ENCODE peak calls at places on chromosomes 12 and 14, in seven cellular contexts. D is H9, V is neuronal stem cell, R is mesendoderm, O is H1, P is IMR-90, F is trophoblast cell. Z is an unnamed sample.

GRCh38 chr12:95248604-95249355 is 31.2 kb downstream of the VEZT start:
- DNase-seq in D (no peak), V (no peak), R (peak), O (no peak), P (peak), F (no peak), Z (peak)

GRCh38 chr14:99174081-99174851 is 97.7 kb downstream of the BCL11B start:
- DNase-seq in D (peak), V (no peak), R (no peak), O (no peak), P (no peak), F (no peak), Z (no peak)

GRCh38 chr14:69811227-69811867 is 14.3 kb upstream of the SLC10A1 start:
- DNase-seq in D (no peak), V (no peak), R (no peak), O (no peak), P (no peak), F (peak), Z (no peak)

GRCh38 chr14:99471731-99472130 is 8.9 kb downstream of the SETD3 start:
- DNase-seq in D (no peak), V (no peak), R (no peak), O (no peak), P (no peak), F (no peak), Z (no peak)

GRCh38 chr14:62694075-62694474 is 351.2 kb downstream of the KCNH5 start:
- DNase-seq in D (no peak), V (no peak), R (no peak), O (no peak), P (peak), F (no peak), Z (peak)

GRCh38 chr14:58637040-58637390 is 747 bp upstream of the DACT1 start:
- DNase-seq in D (no peak), V (no peak), R (no peak), O (no peak), P (peak), F (peak), Z (peak)

GRCh38 chr12:132218915-132219314 is 74.7 kb downstream of the NOC4L start:
- DNase-seq in D (peak), V (peak), R (peak), O (no peak), P (no peak), F (no peak), Z (no peak)

GRCh38 chr12:124698211-124698997 is 131.0 kb upstream of the NCOR2 start:
- DNase-seq in D (no peak), V (no peak), R (no peak), O (no peak), P (peak), F (no peak), Z (peak)

GRCh38 chr12:92558806-92559205 is 144.0 kb upstream of the PLEKHG7 start:
- DNase-seq in D (no peak), V (no peak), R (no peak), O (no peak), P (peak), F (no peak), Z (peak)

GRCh38 chr14:99820702-99821331 is 27.6 kb downstream of the EML1 start:
- DNase-seq in D (no peak), V (no peak), R (no peak), O (no peak), P (no peak), F (no peak), Z (no peak)

GRCh38 chr12:90627180-90627896 is 327.6 kb downstream of the CCER1 start:
- DNase-seq in D (no peak), V (no peak), R (no peak), O (no peak), P (peak), F (no peak), Z (peak)

GRCh38 chr12:27081668-27082091 is 698 bp downstream of the C12orf71 start:
- DNase-seq in D (peak), V (no peak), R (peak), O (peak), P (peak), F (peak), Z (peak)

GRCh38 chr12:27083861-27084271 is 1.5 kb upstream of the C12orf71 start:
- DNase-seq in D (no peak), V (peak), R (peak), O (no peak), P (peak), F (no peak), Z (peak)

DNA sequence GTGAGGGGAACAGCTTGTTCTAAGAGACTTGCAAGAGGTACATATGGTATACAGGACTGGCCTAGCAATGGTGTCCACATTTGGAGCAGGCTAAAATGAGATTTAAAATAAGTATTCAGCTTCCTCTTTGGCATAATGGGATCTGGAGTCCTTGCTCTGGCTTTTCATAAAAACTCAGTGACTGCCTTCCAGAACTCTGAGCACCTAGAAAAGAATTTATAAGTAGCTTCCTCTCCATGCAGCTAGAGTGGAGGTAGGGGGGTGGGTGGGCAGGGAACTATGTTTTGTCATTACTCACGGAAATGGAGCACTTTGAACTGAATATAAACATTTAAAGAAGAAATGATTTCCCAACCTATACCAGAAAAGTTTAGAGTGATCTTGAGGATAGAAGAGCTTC is 3.3 kb upstream of the C12orf71 start:
- DNase-seq in D (no peak), V (no peak), R (no peak), O (no peak), P (no peak), F (no peak), Z (no peak)
- H2BK5ac ChIP-seq in D (no peak), V (no peak), R (no peak), O (no peak), P (no peak), F (no peak), Z (no peak)

DNA sequence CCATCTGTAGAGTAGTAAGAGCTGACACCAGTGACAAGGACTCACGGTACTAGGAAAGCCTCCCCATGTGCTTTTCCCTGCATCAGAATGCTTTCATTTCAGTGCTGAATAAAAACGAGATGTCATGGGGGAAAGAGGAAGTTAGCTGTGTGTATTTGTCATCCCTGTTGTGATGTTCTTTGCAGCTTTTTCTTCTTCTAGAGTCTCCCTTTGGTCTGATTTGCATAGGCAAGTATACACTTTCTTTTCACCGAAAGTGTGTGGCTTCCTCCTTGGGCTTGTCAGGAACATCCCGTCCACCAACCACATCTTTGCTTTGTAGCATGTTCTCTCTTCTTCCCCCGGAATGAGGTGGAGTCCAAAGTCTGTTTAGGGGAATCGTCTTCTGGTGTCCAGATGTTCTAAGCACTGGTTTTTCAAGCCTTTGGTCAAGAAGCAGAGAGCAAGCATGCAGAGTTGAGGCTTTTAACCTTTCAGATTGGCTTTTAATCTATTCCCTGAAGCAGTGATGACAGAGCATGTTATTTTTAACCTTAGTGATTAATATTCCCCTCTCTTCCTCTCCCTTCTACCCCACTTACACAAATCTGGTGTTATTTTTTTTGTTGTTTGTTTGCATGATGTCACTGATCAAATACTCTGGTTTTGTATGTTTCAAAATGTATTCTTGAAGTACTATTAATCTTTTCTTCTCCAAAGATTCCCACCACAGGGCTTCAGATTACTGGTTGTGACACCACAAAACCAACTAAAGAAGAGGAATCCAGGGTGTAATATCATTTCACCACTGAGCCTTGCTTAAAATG is 163.4 kb downstream of the SAMD4A start:
- DNase-seq in D (no peak), V (no peak), R (no peak), O (no peak), P (peak), F (no peak), Z (peak)
- H2BK5ac ChIP-seq in D (no peak), V (no peak), R (no peak), O (no peak), P (no peak), F (no peak), Z (no peak)

GRCh38 chr14:65588426-65589140 is 176.1 kb downstream of the FUT8 start:
- DNase-seq in D (no peak), V (no peak), R (no peak), O (no peak), P (peak), F (no peak), Z (no peak)
- H2BK5ac ChIP-seq in D (no peak), V (no peak), R (no peak), O (no peak), P (no peak), F (no peak), Z (no peak)

DNA sequence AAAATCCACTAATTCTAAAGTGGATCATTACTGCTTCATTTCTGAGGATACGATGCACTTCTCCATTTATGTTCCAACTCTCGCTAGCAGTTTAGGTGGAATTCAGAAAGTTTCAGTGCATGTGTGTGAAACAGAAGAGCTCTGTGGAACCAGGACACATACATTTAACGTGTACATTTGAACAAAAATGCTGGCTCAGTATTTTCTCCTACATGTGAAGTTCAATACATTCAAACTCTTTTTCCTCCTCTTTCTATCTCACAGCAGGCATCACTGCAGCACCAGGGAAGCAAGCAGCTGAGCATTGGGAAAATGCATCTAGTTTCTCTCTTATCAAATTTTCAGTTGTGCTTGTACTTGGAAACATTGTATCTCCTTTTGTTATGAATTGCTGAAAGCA is 169.4 kb upstream of the CNTN1 start:
- DNase-seq in D (no peak), V (no peak), R (no peak), O (no peak), P (no peak), F (no peak), Z (no peak)
- H2BK5ac ChIP-seq in D (no peak), V (no peak), R (no peak), O (no peak), P (no peak), F (no peak), Z (no peak)

DNA sequence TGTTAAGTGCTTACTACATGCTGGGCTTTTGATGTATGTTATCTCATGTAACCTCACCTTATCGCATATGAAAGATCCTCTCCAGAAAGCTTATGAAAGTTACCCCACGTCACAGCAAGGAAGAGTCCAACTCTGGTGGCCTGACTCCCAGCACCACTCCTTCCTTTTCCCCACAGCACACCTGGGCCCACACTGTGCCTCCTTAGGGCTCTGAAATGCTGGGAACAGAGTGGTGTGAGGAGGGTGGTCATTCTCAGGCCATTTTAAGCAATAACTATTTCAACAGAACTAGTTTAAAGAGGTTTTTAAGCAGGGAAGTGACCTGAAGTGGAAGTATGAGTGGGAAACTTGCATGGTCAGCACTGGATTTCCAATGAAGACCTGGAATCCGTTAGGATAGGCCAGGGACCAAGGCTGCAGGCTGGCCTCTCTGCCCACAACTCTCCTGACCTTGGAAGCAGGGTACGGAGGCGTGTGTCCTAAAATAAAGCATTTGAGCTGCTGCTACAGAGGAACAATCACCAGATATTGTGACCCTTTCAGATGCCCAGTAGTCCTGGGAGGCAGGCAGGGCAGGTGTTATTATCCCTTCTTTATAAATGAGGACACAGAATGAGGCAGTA is 67.2 kb upstream of the TMEM263 start:
- DNase-seq in D (no peak), V (no peak), R (no peak), O (no peak), P (no peak), F (no peak), Z (no peak)
- H2BK5ac ChIP-seq in D (no peak), V (no peak), R (no peak), O (no peak), P (no peak), F (no peak), Z (no peak)

GRCh38 chr12:115519887-115520286 is 757.6 kb downstream of the MED13L start:
- DNase-seq in D (no peak), V (no peak), R (no peak), O (no peak), P (no peak), F (no peak), Z (no peak)

GRCh38 chr12:115519359-115519758 is 758.1 kb downstream of the MED13L start:
- DNase-seq in D (no peak), V (no peak), R (no peak), O (no peak), P (no peak), F (no peak), Z (no peak)

GRCh38 chr12:115517913-115518312 is 759.6 kb downstream of the MED13L start:
- DNase-seq in D (no peak), V (no peak), R (no peak), O (no peak), P (no peak), F (no peak), Z (no peak)

GRCh38 chr12:115522010-115522409 is 755.5 kb downstream of the MED13L start:
- DNase-seq in D (no peak), V (no peak), R (no peak), O (no peak), P (no peak), F (no peak), Z (no peak)
- H2BK5ac ChIP-seq in D (no peak), V (no peak), R (no peak), O (no peak), P (no peak), F (no peak), Z (no peak)

DNA sequence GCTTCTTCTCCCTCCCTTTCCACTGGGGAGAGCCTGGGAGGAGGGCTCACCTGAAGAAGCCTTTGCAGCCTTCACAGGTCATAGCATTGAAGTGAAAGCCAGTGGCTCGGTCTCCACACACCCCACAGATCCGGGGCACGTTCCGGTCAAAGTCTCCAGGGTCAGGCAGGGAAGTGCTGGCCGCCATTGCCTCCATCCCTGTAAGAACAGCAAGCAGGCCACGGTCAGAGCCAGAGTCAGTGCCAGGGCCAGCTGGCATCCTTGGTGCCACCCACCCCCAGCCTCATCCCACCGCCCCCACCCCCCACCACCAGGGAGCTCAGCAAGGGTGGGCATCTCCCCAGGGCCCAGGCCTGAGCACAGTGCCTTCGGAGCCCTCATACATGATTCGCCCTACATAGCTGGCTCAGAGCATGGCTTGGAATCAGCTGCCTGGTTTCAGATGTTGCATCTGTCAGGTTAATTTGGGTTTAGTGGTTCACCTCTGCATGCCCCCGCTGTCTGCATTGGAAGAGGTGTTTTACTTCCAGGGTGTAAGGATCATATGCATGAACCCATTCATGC is 25.8 kb downstream of the VDR start:
- DNase-seq in D (no peak), V (no peak), R (no peak), O (no peak), P (no peak), F (no peak), Z (no peak)
- H2BK5ac ChIP-seq in D (no peak), V (no peak), R (no peak), O (no peak), P (no peak), F (no peak), Z (no peak)

GRCh38 chr12:55938826-55939501 is 8.0 kb downstream of the DGKA start:
- DNase-seq in D (no peak), V (no peak), R (no peak), O (no peak), P (no peak), F (no peak), Z (no peak)
- H2BK5ac ChIP-seq in D (no peak), V (no peak), R (no peak), O (no peak), P (no peak), F (no peak), Z (no peak)

DNA sequence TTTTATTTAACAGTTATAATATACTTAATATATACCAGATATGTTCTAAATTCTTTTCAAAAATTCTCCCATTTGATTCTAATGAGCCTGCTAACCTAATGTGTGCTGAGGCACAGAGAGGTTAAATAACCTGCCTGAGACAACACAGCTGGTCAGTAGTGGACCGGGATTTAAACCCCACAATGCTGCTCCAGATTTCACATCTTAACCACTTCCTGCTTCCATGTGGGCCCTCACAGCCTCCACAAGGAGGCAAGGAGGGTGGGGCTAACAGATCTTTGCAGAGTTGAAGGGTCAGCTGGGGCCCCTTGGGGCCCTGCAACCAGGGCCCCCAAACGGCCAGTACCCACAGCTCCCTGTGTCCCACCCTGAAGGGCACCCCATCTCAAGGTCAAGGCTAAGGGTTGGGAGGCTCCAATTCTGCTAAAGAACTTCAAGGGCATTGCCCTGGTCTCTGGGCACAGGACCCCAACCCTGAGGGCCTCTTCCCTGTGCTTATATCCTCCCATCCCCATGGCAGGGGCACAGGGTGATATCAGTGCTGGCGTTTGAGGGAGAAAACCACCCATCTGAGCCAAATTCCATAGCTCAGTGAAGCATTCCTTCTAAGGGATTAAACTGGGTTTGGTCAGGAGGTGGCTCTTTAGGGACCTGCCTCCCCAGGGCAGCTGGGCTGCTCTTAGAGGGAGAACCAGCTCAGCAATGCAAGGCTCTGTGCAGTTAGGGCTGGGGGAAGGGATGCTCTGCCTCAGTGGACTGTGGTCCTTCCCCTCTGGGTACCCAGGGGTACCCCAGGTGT is 2.2 kb downstream of the KRT80 start:
- DNase-seq in D (no peak), V (no peak), R (peak), O (no peak), P (peak), F (no peak), Z (no peak)
- H2BK5ac ChIP-seq in D (no peak), V (no peak), R (no peak), O (no peak), P (peak), F (no peak), Z (peak)

Z was measured in mesenchymal stem cell.